ENCODE peak calls at places on chromosomes 7 and 10, in ten cellular contexts. One of them, this sample, is unnamed.

GRCh38 chr7:36278767-36279171 is 110.9 kb upstream of the ANLN start:
- DNase-seq in testis: no peak
- DNase-seq in IMR-90: peak
- DNase-seq in suprapubic skin: peak
- DNase-seq in heart left ventricle: no peak
- DNase-seq in A549: no peak
- DNase-seq in esophagus squamous epithelium: no peak
- DNase-seq in adrenal gland: peak
- DNase-seq in ovary: no peak
- DNase-seq in sigmoid colon: peak
- DNase-seq in this sample: peak

GRCh38 chr10:8568401-8568800 is 513.9 kb downstream of the GATA3 start:
- DNase-seq in testis: no peak
- DNase-seq in IMR-90: no peak
- DNase-seq in suprapubic skin: no peak
- DNase-seq in heart left ventricle: no peak
- DNase-seq in A549: no peak
- DNase-seq in esophagus squamous epithelium: no peak
- DNase-seq in adrenal gland: no peak
- DNase-seq in ovary: no peak
- DNase-seq in sigmoid colon: no peak
- DNase-seq in this sample: no peak

GRCh38 chr7:70752794-70753241 is 379.1 kb upstream of the GALNT17 start:
- DNase-seq in testis: no peak
- DNase-seq in IMR-90: peak
- DNase-seq in suprapubic skin: no peak
- DNase-seq in heart left ventricle: no peak
- DNase-seq in A549: no peak
- DNase-seq in esophagus squamous epithelium: no peak
- DNase-seq in adrenal gland: no peak
- DNase-seq in ovary: no peak
- DNase-seq in sigmoid colon: no peak
- DNase-seq in this sample: no peak

GRCh38 chr10:78567680-78568453 is 500.9 kb upstream of the ZMIZ1 start:
- DNase-seq in testis: no peak
- DNase-seq in IMR-90: no peak
- DNase-seq in suprapubic skin: no peak
- DNase-seq in heart left ventricle: no peak
- DNase-seq in A549: no peak
- DNase-seq in esophagus squamous epithelium: no peak
- DNase-seq in adrenal gland: no peak
- DNase-seq in ovary: no peak
- DNase-seq in sigmoid colon: peak
- DNase-seq in this sample: no peak

GRCh38 chr10:70918851-70919530 is 30.6 kb upstream of the PCBD1 start:
- DNase-seq in testis: no peak
- DNase-seq in IMR-90: no peak
- DNase-seq in suprapubic skin: no peak
- DNase-seq in heart left ventricle: no peak
- DNase-seq in A549: no peak
- DNase-seq in esophagus squamous epithelium: no peak
- DNase-seq in adrenal gland: no peak
- DNase-seq in ovary: no peak
- DNase-seq in sigmoid colon: no peak
- DNase-seq in this sample: no peak

GRCh38 chr10:108862691-108863350 is 1060.5 kb downstream of the XPNPEP1 start:
- DNase-seq in testis: no peak
- DNase-seq in IMR-90: peak
- DNase-seq in suprapubic skin: no peak
- DNase-seq in heart left ventricle: no peak
- DNase-seq in A549: no peak
- DNase-seq in esophagus squamous epithelium: no peak
- DNase-seq in adrenal gland: no peak
- DNase-seq in ovary: no peak
- DNase-seq in sigmoid colon: no peak
- DNase-seq in this sample: no peak

GRCh38 chr7:17559388-17559787 is 260.9 kb downstream of the AHR start:
- DNase-seq in testis: no peak
- DNase-seq in IMR-90: peak
- DNase-seq in suprapubic skin: no peak
- DNase-seq in heart left ventricle: no peak
- DNase-seq in A549: peak
- DNase-seq in esophagus squamous epithelium: no peak
- DNase-seq in adrenal gland: no peak
- DNase-seq in ovary: no peak
- DNase-seq in sigmoid colon: no peak
- DNase-seq in this sample: no peak

GRCh38 chr10:5502903-5503835 is 3.8 kb upstream of the CALML5 start:
- DNase-seq in testis: no peak
- DNase-seq in IMR-90: no peak
- DNase-seq in suprapubic skin: no peak
- DNase-seq in heart left ventricle: no peak
- DNase-seq in A549: no peak
- DNase-seq in esophagus squamous epithelium: no peak
- DNase-seq in adrenal gland: no peak
- DNase-seq in ovary: no peak
- DNase-seq in sigmoid colon: peak
- DNase-seq in this sample: no peak

GRCh38 chr10:103472005-103472404 is 7.0 kb downstream of the CALHM3 start:
- DNase-seq in testis: no peak
- DNase-seq in IMR-90: no peak
- DNase-seq in suprapubic skin: no peak
- DNase-seq in heart left ventricle: no peak
- DNase-seq in A549: no peak
- DNase-seq in esophagus squamous epithelium: no peak
- DNase-seq in adrenal gland: no peak
- DNase-seq in ovary: no peak
- DNase-seq in sigmoid colon: no peak
- DNase-seq in this sample: no peak

GRCh38 chr10:77233466-77233865 is 404.1 kb downstream of the KCNMA1 start:
- DNase-seq in testis: no peak
- DNase-seq in IMR-90: no peak
- DNase-seq in suprapubic skin: no peak
- DNase-seq in heart left ventricle: no peak
- DNase-seq in A549: no peak
- DNase-seq in esophagus squamous epithelium: no peak
- DNase-seq in adrenal gland: no peak
- DNase-seq in ovary: no peak
- DNase-seq in sigmoid colon: no peak
- DNase-seq in this sample: no peak

GRCh38 chr10:77237120-77237519 is 400.5 kb downstream of the KCNMA1 start:
- DNase-seq in testis: no peak
- DNase-seq in IMR-90: no peak
- DNase-seq in suprapubic skin: no peak
- DNase-seq in heart left ventricle: no peak
- DNase-seq in A549: no peak
- DNase-seq in esophagus squamous epithelium: no peak
- DNase-seq in adrenal gland: no peak
- DNase-seq in ovary: no peak
- DNase-seq in sigmoid colon: no peak
- DNase-seq in this sample: no peak

GRCh38 chr10:77236029-77236428 is 401.6 kb downstream of the KCNMA1 start:
- DNase-seq in testis: no peak
- DNase-seq in IMR-90: no peak
- DNase-seq in suprapubic skin: no peak
- DNase-seq in heart left ventricle: no peak
- DNase-seq in A549: no peak
- DNase-seq in esophagus squamous epithelium: no peak
- DNase-seq in adrenal gland: no peak
- DNase-seq in ovary: no peak
- DNase-seq in sigmoid colon: no peak
- DNase-seq in this sample: no peak

GRCh38 chr10:77236700-77237099 is 400.9 kb downstream of the KCNMA1 start:
- DNase-seq in testis: no peak
- DNase-seq in IMR-90: peak
- DNase-seq in suprapubic skin: no peak
- DNase-seq in heart left ventricle: no peak
- DNase-seq in A549: no peak
- DNase-seq in esophagus squamous epithelium: no peak
- DNase-seq in adrenal gland: no peak
- DNase-seq in ovary: no peak
- DNase-seq in sigmoid colon: no peak
- DNase-seq in this sample: no peak

GRCh38 chr10:77234599-77234998 is 403.0 kb downstream of the KCNMA1 start:
- DNase-seq in testis: no peak
- DNase-seq in IMR-90: no peak
- DNase-seq in suprapubic skin: no peak
- DNase-seq in heart left ventricle: no peak
- DNase-seq in A549: no peak
- DNase-seq in esophagus squamous epithelium: no peak
- DNase-seq in adrenal gland: no peak
- DNase-seq in ovary: no peak
- DNase-seq in sigmoid colon: no peak
- DNase-seq in this sample: no peak
- H3K27ac ChIP-seq in testis: no peak
- H3K27ac ChIP-seq in IMR-90: no peak
- H3K27ac ChIP-seq in suprapubic skin: no peak
- H3K27ac ChIP-seq in heart left ventricle: no peak
- H3K27ac ChIP-seq in A549: no peak
- H3K27ac ChIP-seq in esophagus squamous epithelium: no peak
- H3K27ac ChIP-seq in adrenal gland: no peak
- H3K27ac ChIP-seq in ovary: no peak
- H3K27ac ChIP-seq in sigmoid colon: peak
- H3K27ac ChIP-seq in this sample: peak

GRCh38 chr7:55964261-55964801 is at the start of gene NIPSNAP2:
- DNase-seq in testis: peak
- DNase-seq in IMR-90: peak
- DNase-seq in suprapubic skin: no peak
- DNase-seq in heart left ventricle: no peak
- DNase-seq in A549: peak
- DNase-seq in esophagus squamous epithelium: no peak
- DNase-seq in adrenal gland: no peak
- DNase-seq in ovary: peak
- DNase-seq in sigmoid colon: peak
- DNase-seq in this sample: peak
- TF ChIP-seq POLR2A in testis: no peak
- TF ChIP-seq POLR2A in IMR-90: peak
- TF ChIP-seq POLR2A in suprapubic skin: peak
- TF ChIP-seq POLR2A in heart left ventricle: no peak
- TF ChIP-seq POLR2A in A549: peak
- TF ChIP-seq POLR2A in esophagus squamous epithelium: peak
- TF ChIP-seq POLR2A in adrenal gland: peak
- TF ChIP-seq POLR2A in ovary: no peak
- TF ChIP-seq POLR2A in sigmoid colon: no peak
- TF ChIP-seq POLR2A in this sample: peak

GRCh38 chr7:155570991-155571390 is 24.6 kb upstream of the CNPY1 start:
- DNase-seq in testis: no peak
- DNase-seq in IMR-90: no peak
- DNase-seq in suprapubic skin: no peak
- DNase-seq in heart left ventricle: no peak
- DNase-seq in A549: no peak
- DNase-seq in esophagus squamous epithelium: no peak
- DNase-seq in adrenal gland: no peak
- DNase-seq in ovary: no peak
- DNase-seq in sigmoid colon: no peak
- DNase-seq in this sample: no peak

GRCh38 chr7:155569681-155570080 is 23.3 kb upstream of the CNPY1 start:
- DNase-seq in testis: no peak
- DNase-seq in IMR-90: no peak
- DNase-seq in suprapubic skin: no peak
- DNase-seq in heart left ventricle: no peak
- DNase-seq in A549: no peak
- DNase-seq in esophagus squamous epithelium: no peak
- DNase-seq in adrenal gland: no peak
- DNase-seq in ovary: no peak
- DNase-seq in sigmoid colon: no peak
- DNase-seq in this sample: no peak

GRCh38 chr7:155570171-155570958 is 24.0 kb upstream of the CNPY1 start:
- DNase-seq in testis: no peak
- DNase-seq in IMR-90: no peak
- DNase-seq in suprapubic skin: no peak
- DNase-seq in heart left ventricle: no peak
- DNase-seq in A549: no peak
- DNase-seq in esophagus squamous epithelium: no peak
- DNase-seq in adrenal gland: no peak
- DNase-seq in ovary: no peak
- DNase-seq in sigmoid colon: no peak
- DNase-seq in this sample: no peak

GRCh38 chr7:155574556-155574955 is 28.2 kb upstream of the CNPY1 start:
- DNase-seq in testis: no peak
- DNase-seq in IMR-90: no peak
- DNase-seq in suprapubic skin: no peak
- DNase-seq in heart left ventricle: no peak
- DNase-seq in A549: no peak
- DNase-seq in esophagus squamous epithelium: no peak
- DNase-seq in adrenal gland: no peak
- DNase-seq in ovary: no peak
- DNase-seq in sigmoid colon: no peak
- DNase-seq in this sample: no peak

DNA sequence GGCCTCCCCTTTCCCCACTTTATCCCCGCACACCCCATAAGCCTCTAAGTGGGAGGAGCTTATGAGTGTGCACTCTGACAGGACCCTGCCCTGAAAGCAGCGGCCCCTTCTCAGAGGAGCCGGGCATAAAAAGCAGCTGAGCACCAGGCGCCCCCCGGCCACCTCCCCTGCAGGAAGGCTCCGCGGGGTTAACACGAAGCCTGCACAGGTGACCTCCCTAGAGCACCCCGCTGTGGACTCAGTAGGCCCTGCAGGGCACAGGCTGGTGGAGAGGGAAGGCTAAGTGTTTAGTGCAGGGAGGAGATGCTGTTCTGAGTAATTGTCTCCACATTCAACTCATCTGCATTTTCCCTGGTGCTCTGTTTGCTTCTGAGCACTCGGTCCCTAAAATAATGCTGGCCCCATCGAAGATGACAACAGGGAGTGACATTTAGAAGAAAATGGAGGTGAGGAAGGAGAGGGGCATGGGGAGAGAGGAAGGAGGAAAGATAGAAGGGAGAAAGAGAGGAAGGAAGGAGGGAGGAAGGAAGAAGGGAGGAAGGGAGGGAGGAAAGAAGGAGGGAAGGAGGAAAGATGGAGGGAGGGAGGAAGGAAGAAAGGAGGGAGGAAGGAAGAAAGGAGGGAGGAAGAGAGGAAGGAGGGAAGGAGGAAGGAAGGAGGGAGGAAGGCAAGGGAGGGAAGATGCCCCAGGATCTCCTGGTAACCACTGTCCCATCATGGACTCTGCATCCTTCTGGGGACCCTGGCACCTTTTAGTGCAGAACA is 25.4 kb upstream of the CNPY1 start:
- DNase-seq in testis: no peak
- DNase-seq in IMR-90: no peak
- DNase-seq in suprapubic skin: no peak
- DNase-seq in heart left ventricle: no peak
- DNase-seq in A549: no peak
- DNase-seq in esophagus squamous epithelium: no peak
- DNase-seq in adrenal gland: no peak
- DNase-seq in ovary: no peak
- DNase-seq in sigmoid colon: no peak
- DNase-seq in this sample: no peak
- TF ChIP-seq CTCF in testis: no peak
- TF ChIP-seq CTCF in IMR-90: no peak
- TF ChIP-seq CTCF in suprapubic skin: no peak
- TF ChIP-seq CTCF in heart left ventricle: no peak
- TF ChIP-seq CTCF in A549: no peak
- TF ChIP-seq CTCF in esophagus squamous epithelium: no peak
- TF ChIP-seq CTCF in adrenal gland: no peak
- TF ChIP-seq CTCF in ovary: no peak
- TF ChIP-seq CTCF in sigmoid colon: no peak
- TF ChIP-seq CTCF in this sample: no peak

GRCh38 chr7:33495207-33495606 is 365.8 kb downstream of the BBS9 start:
- DNase-seq in testis: no peak
- DNase-seq in IMR-90: peak
- DNase-seq in suprapubic skin: no peak
- DNase-seq in heart left ventricle: no peak
- DNase-seq in A549: no peak
- DNase-seq in esophagus squamous epithelium: no peak
- DNase-seq in adrenal gland: no peak
- DNase-seq in ovary: no peak
- DNase-seq in sigmoid colon: no peak
- DNase-seq in this sample: no peak

GRCh38 chr7:33494473-33494872 is 365.1 kb downstream of the BBS9 start:
- DNase-seq in testis: no peak
- DNase-seq in IMR-90: peak
- DNase-seq in suprapubic skin: no peak
- DNase-seq in heart left ventricle: no peak
- DNase-seq in A549: no peak
- DNase-seq in esophagus squamous epithelium: no peak
- DNase-seq in adrenal gland: no peak
- DNase-seq in ovary: no peak
- DNase-seq in sigmoid colon: no peak
- DNase-seq in this sample: no peak
- H3K27ac ChIP-seq in testis: no peak
- H3K27ac ChIP-seq in IMR-90: no peak
- H3K27ac ChIP-seq in suprapubic skin: no peak
- H3K27ac ChIP-seq in heart left ventricle: no peak
- H3K27ac ChIP-seq in A549: no peak
- H3K27ac ChIP-seq in esophagus squamous epithelium: no peak
- H3K27ac ChIP-seq in adrenal gland: no peak
- H3K27ac ChIP-seq in ovary: no peak
- H3K27ac ChIP-seq in sigmoid colon: no peak
- H3K27ac ChIP-seq in this sample: no peak